ENCODE peak calls at places on chromosomes 1 and 21, in nine cellular contexts. K, B, I, A, R, J, P, N and C are unnamed samples. For H3K36me3, the result is how much of the 10 kb centered on the place peaks cover.

GRCh38 chr1:20668581-20668980 is 7.4 kb upstream of the DDOST start:
- DNase-seq in N (no peak), K (no peak), R (no peak), P (no peak), A (no peak), I (no peak), J (no peak), B (no peak), C (no peak)

GRCh38 chr1:184953600-184954219 is 20.6 kb downstream of the NIBAN1 start:
- DNase-seq in B (no peak), P (peak), R (no peak), A (peak), J (no peak), N (no peak), I (no peak), K (peak), C (no peak)

GRCh38 chr1:83515566-83516169 is 483.3 kb downstream of the TTLL7 start:
- DNase-seq in I (no peak), A (no peak), K (no peak), P (no peak), R (no peak), N (no peak), J (no peak), B (no peak), C (peak)

GRCh38 chr1:91148641-91149069 is 126.8 kb upstream of the ZNF644 start:
- DNase-seq in P (no peak), I (no peak), J (peak), K (no peak), R (peak), A (no peak), B (no peak), N (peak), C (peak)

GRCh38 chr1:22745675-22746585 is 35.3 kb downstream of the EPHB2 start:
- DNase-seq in B (no peak), P (peak), K (peak), N (peak), R (no peak), A (peak), I (no peak), J (no peak), C (no peak)

GRCh38 chr1:43639990-43640794 is 9.8 kb upstream of the KDM4A start:
- DNase-seq in P (no peak), A (no peak), N (no peak), B (peak), R (no peak), J (no peak), K (no peak), I (no peak), C (no peak)

GRCh38 chr1:40281852-40282251 is 23.8 kb downstream of the ZMPSTE24 start:
- DNase-seq in I (no peak), K (no peak), P (no peak), A (no peak), N (no peak), J (no peak), R (no peak), B (no peak), C (no peak)

GRCh38 chr21:38903578-38904193 is 98.0 kb downstream of the ETS2 start:
- DNase-seq in R (no peak), N (no peak), B (no peak), K (no peak), J (no peak), P (no peak), I (peak), A (no peak), C (no peak)

GRCh38 chr21:40102682-40103081 is 235.4 kb downstream of the PCP4 start:
- DNase-seq in A (no peak), J (no peak), B (no peak), R (no peak), K (no peak), I (no peak), P (no peak), N (no peak), C (no peak)

DNA sequence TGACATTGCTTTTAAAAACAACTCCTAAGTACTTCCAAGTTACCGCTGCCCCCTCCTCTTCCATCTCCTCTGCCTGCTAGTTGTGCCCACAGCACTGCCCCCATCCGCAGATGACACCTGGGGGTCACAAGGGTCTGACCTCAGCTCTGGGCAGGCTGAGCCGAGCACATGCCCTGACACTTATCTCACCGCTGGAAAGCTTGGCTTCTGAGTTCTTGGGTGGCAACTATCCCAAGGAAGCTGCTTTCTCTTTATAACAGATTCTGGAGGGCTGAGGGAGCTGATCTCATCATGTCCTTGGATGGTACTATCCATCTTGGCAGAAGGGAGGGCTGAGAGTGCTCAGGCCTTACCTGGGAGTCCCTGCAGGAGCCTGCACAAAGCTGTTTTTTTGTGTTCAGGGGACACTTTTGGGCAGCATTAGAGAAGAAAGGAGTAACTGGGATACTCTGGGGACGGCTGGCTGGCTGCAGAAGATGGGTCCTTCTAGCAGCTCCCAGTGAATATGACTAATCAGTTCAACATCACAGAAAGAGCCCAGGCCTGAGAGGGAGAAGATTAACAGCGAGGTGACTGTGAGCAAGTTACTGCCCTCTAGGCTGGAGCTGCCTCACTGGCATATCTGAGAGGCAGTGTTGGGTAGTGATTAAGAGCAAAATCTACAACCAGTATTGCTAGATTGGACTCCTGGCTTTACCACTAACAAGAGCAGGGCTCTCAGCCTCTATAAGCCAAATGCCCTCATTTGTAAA is 71.6 kb downstream of the PLXNA2 start:
- DNase-seq in K (no peak), I (no peak), N (no peak), B (peak), R (no peak), A (no peak), P (peak), J (no peak), C (no peak)
- H3K27ac ChIP-seq in K (no peak), I (no peak), N (no peak), B (no peak), R (no peak), A (no peak), P (no peak), J (no peak), C (no peak)

GRCh38 chr1:47231314-47232186 is 475 bp downstream of the TAL1 start:
- DNase-seq in B (peak), A (peak), R (no peak), P (peak), N (peak), I (peak), K (no peak), J (peak), C (peak)
- TF ChIP-seq EZH2 in B (no peak), A (no peak), R (no peak), P (peak), N (peak), I (peak), K (no peak), J (peak), C (peak)

DNA sequence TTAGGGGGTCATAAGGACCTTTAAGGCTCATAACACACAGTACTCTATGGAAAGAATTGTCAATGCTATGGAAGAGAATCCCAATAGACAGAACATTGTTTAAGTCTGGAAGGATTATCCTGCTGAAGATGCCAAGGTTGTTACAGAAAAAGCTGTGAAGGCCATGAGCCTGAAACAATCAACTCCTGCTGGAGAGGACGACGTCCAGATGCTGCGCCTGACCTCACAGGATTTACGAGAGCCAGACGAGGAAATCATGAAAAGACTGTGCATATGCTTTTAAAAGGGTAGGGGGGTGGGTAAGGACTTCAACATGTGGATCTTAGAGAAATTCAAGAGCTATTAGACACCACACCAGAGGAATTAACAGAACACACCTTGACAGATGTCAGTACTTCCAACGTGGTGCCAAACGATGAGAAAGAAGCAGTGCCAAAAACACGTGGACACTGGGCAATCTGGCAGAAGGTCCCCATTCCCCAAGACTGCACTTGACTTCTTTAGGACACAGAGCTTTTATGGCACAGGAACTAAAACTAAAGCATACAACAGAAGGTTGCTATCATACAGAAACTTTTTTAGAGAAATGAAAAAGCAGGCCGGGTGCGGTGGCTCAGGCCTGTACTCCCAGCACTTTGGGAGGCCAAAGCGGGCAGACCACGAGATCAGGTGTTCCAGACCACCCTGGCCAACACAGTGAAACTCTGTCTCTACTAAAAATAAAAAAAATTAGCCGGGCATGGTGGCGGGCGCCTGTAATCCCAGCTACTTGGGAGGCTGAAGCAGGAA is 43.2 kb downstream of the GNB1 start:
- DNase-seq in A (no peak), J (no peak), B (no peak), R (no peak), P (no peak), I (no peak), K (no peak), N (no peak), C (no peak)
- H3K36me3 ChIP-seq in A (under half), J (under half), B (under half), R (under half), P (under half), I (under half), K (under half), N (under half), C (under half)

DNA sequence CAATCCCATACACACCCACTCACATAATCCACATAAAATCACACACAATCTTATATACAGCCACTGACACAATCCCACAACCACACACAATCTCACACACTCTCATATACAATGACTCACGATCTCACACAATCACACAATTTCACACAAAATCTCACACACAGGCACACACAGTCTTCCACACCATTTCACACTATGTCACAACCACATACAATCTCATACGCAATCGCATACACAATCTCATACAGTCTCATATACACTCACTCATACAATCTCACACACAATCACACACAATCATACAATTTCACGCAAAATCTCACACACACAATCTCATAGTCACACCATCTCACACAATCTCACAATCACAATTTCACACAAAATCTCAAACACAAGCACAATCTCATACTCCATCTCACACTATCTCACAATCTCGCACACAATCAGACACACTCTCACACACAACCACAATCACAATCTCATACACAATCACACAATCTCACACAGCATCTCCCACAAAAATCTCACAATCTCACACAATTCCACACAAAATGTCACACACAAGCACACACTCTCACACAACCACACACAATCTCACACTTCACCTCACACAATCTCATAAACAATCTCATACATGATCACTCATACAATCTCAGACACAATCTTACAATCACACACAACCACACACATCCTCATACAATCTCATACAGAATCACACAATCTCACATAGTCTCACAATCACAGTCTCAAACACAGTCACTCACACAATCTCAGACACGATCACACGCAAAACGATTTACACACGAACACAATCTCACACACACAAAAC is 18.5 kb downstream of the CASZ1 start:
- DNase-seq in B (no peak), K (no peak), A (no peak), P (no peak), I (no peak), R (no peak), J (no peak), N (no peak), C (no peak)
- H3K27ac ChIP-seq in B (no peak), K (no peak), A (no peak), P (no peak), I (no peak), R (no peak), J (peak), N (no peak), C (no peak)